ENCODE peak calls at places on chromosomes 7 and 10, in ten cellular contexts. E is astrocyte, P is neuronal stem cell, U is HepG2, N is GM23248, X is OCI-LY7, Z is PC-9, G is Karpas-422, R is endothelial cell of umbilical vein, B is K562. S is an unnamed sample.

GRCh38 chr7:106421181-106421762 is 136.5 kb upstream of the NAMPT start:
- DNase-seq in P (no peak), Z (no peak), R (peak; percentile 86), U (no peak), N (peak; percentile 89), G (no peak), E (peak; percentile 96), B (no peak), X (no peak), S (peak; percentile 96)

GRCh38 chr10:8504436-8504977 is 450.0 kb downstream of the GATA3 start:
- DNase-seq in R (no peak), Z (no peak), P (no peak), N (no peak), U (no peak), B (no peak), G (no peak), X (no peak), E (no peak), S (no peak)

GRCh38 chr10:74227697-74228424 is 76.8 kb downstream of the ADK start:
- DNase-seq in E (peak; percentile 49), B (no peak), X (peak; percentile 50), U (no peak), R (peak; percentile 96), P (no peak), G (no peak), N (peak; percentile 78), Z (peak; percentile 39), S (peak; percentile 59)

GRCh38 chr10:79128923-79129305 is 60.1 kb downstream of the ZMIZ1 start:
- DNase-seq in Z (no peak), N (no peak), E (no peak), P (no peak), X (no peak), G (no peak), B (no peak), R (peak; percentile 53), U (no peak), S (no peak)

GRCh38 chr10:130338588-130339070 is 202.4 kb downstream of the GLRX3 start:
- DNase-seq in P (no peak), E (no peak), X (no peak), U (no peak), B (no peak), N (no peak), R (no peak), G (peak; percentile 2), Z (no peak), S (no peak)

GRCh38 chr7:130099331-130099730 is 29.0 kb downstream of the KLHDC10 start:
- DNase-seq in R (no peak), Z (no peak), B (no peak), G (no peak), P (no peak), E (no peak), X (no peak), N (peak; percentile 27), U (no peak), S (no peak)

GRCh38 chr7:10116511-10116910 is 857.2 kb upstream of the PHF14 start:
- DNase-seq in P (no peak), X (no peak), E (no peak), U (no peak), G (no peak), R (no peak), N (no peak), Z (no peak), B (no peak), S (no peak)

GRCh38 chr10:3126741-3127342 is 45.7 kb downstream of the PITRM1 start:
- DNase-seq in N (no peak), G (no peak), R (no peak), X (no peak), B (no peak), U (no peak), E (no peak), P (no peak), Z (no peak), S (no peak)

GRCh38 chr7:14759785-14760184 is 142.8 kb downstream of the DGKB start:
- DNase-seq in R (no peak), N (peak; percentile 36), E (no peak), X (no peak), B (no peak), G (no peak), P (no peak), Z (no peak), U (no peak), S (peak; percentile 10)

GRCh38 chr10:49359349-49360231 is 36.3 kb downstream of the DRGX start:
- DNase-seq in E (no peak), P (no peak), X (no peak), R (peak; percentile 7), B (no peak), Z (no peak), U (peak; percentile 7), G (no peak), N (peak; percentile 38), S (no peak)

GRCh38 chr10:107803541-107803940 is 639.0 kb upstream of the SORCS1 start:
- DNase-seq in B (no peak), E (no peak), R (no peak), P (no peak), U (no peak), Z (no peak), X (no peak), N (no peak), G (no peak), S (no peak)

GRCh38 chr7:66694286-66694685 is 46.2 kb upstream of the RABGEF1 start:
- DNase-seq in Z (no peak), X (no peak), G (no peak), P (no peak), U (no peak), N (no peak), R (no peak), E (no peak), B (no peak), S (no peak)

GRCh38 chr7:104956753-104957450 is 57.1 kb upstream of the KMT2E start:
- DNase-seq in X (no peak), N (peak; percentile 96), U (no peak), P (no peak), G (no peak), R (no peak), B (no peak), Z (no peak), E (peak; percentile 95), S (peak; percentile 89)

GRCh38 chr10:71297343-71297742 is 21.7 kb upstream of the SLC29A3 start:
- DNase-seq in U (no peak), X (no peak), B (no peak), E (no peak), Z (no peak), P (no peak), G (no peak), R (no peak), N (no peak), S (no peak)

GRCh38 chr10:4767033-4767814 is 58.8 kb upstream of the AKR1E2 start:
- DNase-seq in Z (no peak), R (peak; percentile 74), B (no peak), P (peak; percentile 11), E (peak; percentile 27), U (peak; percentile 3), G (peak; percentile 51), N (peak; percentile 73), X (peak; percentile 5), S (peak; percentile 45)

GRCh38 chr10:4766449-4766848 is 59.6 kb upstream of the AKR1E2 start:
- DNase-seq in Z (no peak), X (no peak), B (no peak), P (no peak), E (no peak), G (no peak), R (no peak), N (peak; percentile 43), U (no peak), S (peak; percentile 28)

GRCh38 chr10:4763513-4763912 is 62.5 kb upstream of the AKR1E2 start:
- DNase-seq in E (no peak), N (peak; percentile 15), R (no peak), X (no peak), G (no peak), B (no peak), U (no peak), Z (no peak), P (no peak), S (no peak)

GRCh38 chr10:4765428-4765827 is 60.6 kb upstream of the AKR1E2 start:
- DNase-seq in E (peak; percentile 45), P (no peak), X (no peak), N (peak; percentile 62), B (no peak), Z (no peak), R (peak; percentile 26), U (no peak), G (no peak), S (peak; percentile 60)

GRCh38 chr10:4763960-4764428 is 62.0 kb upstream of the AKR1E2 start:
- DNase-seq in N (peak; percentile 88), E (peak; percentile 88), U (no peak), P (no peak), B (no peak), X (no peak), Z (peak; percentile 39), R (peak; percentile 76), G (no peak), S (peak; percentile 84)
- H3K4me2 ChIP-seq in N (peak overlapping the region; percentile 83), E (peak overlapping the region; percentile 74), U (no peak overlapping the region), P (no peak overlapping the region), B (no peak overlapping the region), X (no peak overlapping the region), Z (no peak overlapping the region), R (peak overlapping the region; percentile 32), G (no peak overlapping the region), S (peak overlapping the region; percentile 57)

DNA sequence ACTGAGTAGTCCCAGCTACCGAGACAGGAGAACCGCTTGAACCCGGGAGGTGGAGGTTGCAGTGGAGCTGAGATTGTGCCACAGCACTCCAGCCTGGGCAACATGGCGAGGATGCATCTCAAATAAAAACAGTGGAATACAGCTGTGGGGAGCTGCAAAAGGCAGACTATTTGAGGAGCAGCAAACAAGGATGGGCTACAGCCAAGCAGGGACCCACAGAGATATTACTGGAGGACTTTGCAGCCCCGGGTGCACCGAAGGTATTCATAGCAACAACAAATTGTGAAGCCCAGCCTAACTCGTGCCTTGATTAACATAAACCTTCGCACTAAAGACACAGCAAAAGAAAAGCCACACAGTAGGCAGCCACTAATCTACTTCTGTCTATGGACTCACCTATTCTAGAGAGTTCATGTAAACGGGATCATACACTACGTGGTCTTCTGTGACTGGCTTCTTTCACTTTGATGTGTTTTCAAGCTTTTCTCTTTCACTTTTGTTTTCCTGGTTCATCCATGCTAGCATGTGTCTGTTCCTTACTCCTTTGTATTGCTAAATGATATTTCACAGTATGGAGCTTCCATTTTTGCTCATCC is 34.0 kb downstream of the PODXL start:
- DNase-seq in E (no peak), X (no peak), N (no peak), B (no peak), G (no peak), U (no peak), R (peak; percentile 40), Z (no peak), P (no peak), S (no peak)
- H2AFZ ChIP-seq in E (no peak overlapping the region), X (no peak overlapping the region), N (peak overlapping the region; percentile 66), B (no peak overlapping the region), G (no peak overlapping the region), U (no peak overlapping the region), R (no peak overlapping the region), Z (no peak overlapping the region), P (no peak overlapping the region), S (peak overlapping the region; percentile 74)

GRCh38 chr10:122564980-122565379 is 4.4 kb downstream of the DMBT1 start:
- DNase-seq in Z (no peak), B (no peak), P (no peak), N (no peak), E (no peak), G (no peak), R (no peak), U (no peak), X (no peak), S (no peak)
- H3K4me2 ChIP-seq in Z (no peak overlapping the region), B (no peak overlapping the region), P (no peak overlapping the region), N (no peak overlapping the region), E (no peak overlapping the region), G (no peak overlapping the region), R (no peak overlapping the region), U (no peak overlapping the region), X (no peak overlapping the region), S (no peak overlapping the region)

GRCh38 chr7:71165708-71166107 is 33.8 kb downstream of the GALNT17 start:
- DNase-seq in X (no peak), Z (no peak), E (no peak), G (peak; percentile 46), B (no peak), R (no peak), U (no peak), P (no peak), N (no peak), S (no peak)
- H2AFZ ChIP-seq in X (no peak overlapping the region), Z (no peak overlapping the region), E (no peak overlapping the region), G (no peak overlapping the region), B (no peak overlapping the region), R (no peak overlapping the region), U (no peak overlapping the region), P (no peak overlapping the region), N (no peak overlapping the region), S (no peak overlapping the region)

S was measured in fibroblast of lung.